ENCODE peak calls at places on chromosomes 6 and 20, in eight cellular contexts. G is AG04450; J is trophoblast cell; Y is lower lobe of right lung; H is mammary epithelial cell; A is CD4-positive, alpha-beta T cell; E is breast epithelium; R is effector memory CD4-positive, alpha-beta T cell. V is an unnamed sample.

GRCh38 chr20:50188879-50189680 is 1.6 kb upstream of the CEBPB start:
- DNase-seq in Y (peak), H (no peak), G (no peak), A (no peak), R (no peak), J (no peak), E (no peak), V (no peak)

GRCh38 chr6:116682334-116682712 is 1.3 kb downstream of the KPNA5 start:
- DNase-seq in H (peak), G (no peak), E (no peak), Y (no peak), R (no peak), J (peak), A (peak), V (no peak)

GRCh38 chr6:45691426-45691825 is 313.7 kb upstream of the SUPT3H start:
- DNase-seq in E (no peak), G (no peak), J (no peak), A (no peak), Y (no peak), H (no peak), R (no peak), V (no peak)

GRCh38 chr20:24745617-24746350 is 203.3 kb upstream of the CST7 start:
- DNase-seq in J (no peak), G (no peak), A (no peak), H (no peak), R (no peak), Y (no peak), E (no peak), V (no peak)

GRCh38 chr6:80939936-80940335 is 812.5 kb downstream of the TENT5A start:
- DNase-seq in G (no peak), H (peak), J (no peak), R (no peak), Y (no peak), A (no peak), E (no peak), V (no peak)

GRCh38 chr6:168584251-168584650 is 143.3 kb downstream of the SMOC2 start:
- DNase-seq in R (no peak), H (no peak), Y (no peak), J (no peak), A (no peak), E (no peak), G (no peak), V (peak)

GRCh38 chr6:113560908-113561307 is 296.2 kb upstream of the MARCKS start:
- DNase-seq in H (peak), Y (no peak), G (peak), J (no peak), A (no peak), E (no peak), R (no peak), V (no peak)

GRCh38 chr6:157304840-157305675 is 18.3 kb downstream of the TMEM242 start:
- DNase-seq in Y (no peak), G (no peak), H (no peak), J (peak), A (no peak), R (no peak), E (no peak), V (peak)

GRCh38 chr6:155678361-155678760 is 222.7 kb upstream of the NOX3 start:
- DNase-seq in Y (no peak), J (no peak), A (no peak), R (no peak), E (no peak), G (peak), H (no peak), V (no peak)

GRCh38 chr6:121645100-121645745 is 209.8 kb downstream of the GJA1 start:
- DNase-seq in E (no peak), A (no peak), R (no peak), Y (no peak), G (no peak), J (no peak), H (no peak), V (no peak)

GRCh38 chr20:42024653-42025052 is 406.5 kb upstream of the CHD6 start:
- DNase-seq in Y (no peak), H (no peak), E (no peak), A (no peak), R (no peak), J (peak), G (no peak), V (no peak)

GRCh38 chr6:133752129-133752528 is 136.8 kb upstream of the TCF21 start:
- DNase-seq in Y (no peak), G (no peak), A (no peak), H (no peak), J (no peak), R (no peak), E (no peak), V (no peak)
- H3K27ac ChIP-seq in Y (peak), G (no peak), A (no peak), H (no peak), J (no peak), R (no peak), E (no peak), V (no peak)

GRCh38 chr6:109261815-109262214 is 120.5 kb downstream of the CD164 start:
- DNase-seq in E (no peak), J (no peak), A (no peak), H (no peak), G (no peak), Y (no peak), R (no peak), V (no peak)

GRCh38 chr6:109258129-109258528 is 124.1 kb downstream of the CD164 start:
- DNase-seq in E (no peak), H (no peak), R (no peak), J (no peak), G (no peak), A (no peak), Y (no peak), V (no peak)

GRCh38 chr6:109260126-109260525 is 122.1 kb downstream of the CD164 start:
- DNase-seq in J (peak), A (no peak), H (no peak), R (no peak), G (peak), E (no peak), Y (no peak), V (no peak)

GRCh38 chr6:109257494-109257893 is 124.8 kb downstream of the CD164 start:
- DNase-seq in R (no peak), G (no peak), A (no peak), J (no peak), Y (no peak), H (no peak), E (no peak), V (peak)

GRCh38 chr6:109260701-109261100 is 121.6 kb downstream of the CD164 start:
- DNase-seq in Y (no peak), H (no peak), J (no peak), E (no peak), G (no peak), R (no peak), A (no peak), V (no peak)
- H3K27ac ChIP-seq in Y (no peak), H (no peak), J (no peak), E (no peak), G (no peak), R (no peak), A (no peak), V (no peak)

GRCh38 chr6:43247115-43247999 is 4.1 kb downstream of the TTBK1 start:
- DNase-seq in G (no peak), A (peak), E (peak), R (peak), J (peak), Y (peak), H (peak), V (peak)
- H3K27ac ChIP-seq in G (no peak), A (peak), E (no peak), R (peak), J (no peak), Y (peak), H (no peak), V (peak)

GRCh38 chr20:36473164-36473563 is 68.2 kb upstream of the MYL9 start:
- DNase-seq in H (no peak), R (no peak), J (peak), Y (no peak), G (no peak), A (no peak), E (no peak), V (no peak)
- H3K27ac ChIP-seq in H (no peak), R (peak), J (peak), Y (peak), G (peak), A (peak), E (peak), V (no peak)

DNA sequence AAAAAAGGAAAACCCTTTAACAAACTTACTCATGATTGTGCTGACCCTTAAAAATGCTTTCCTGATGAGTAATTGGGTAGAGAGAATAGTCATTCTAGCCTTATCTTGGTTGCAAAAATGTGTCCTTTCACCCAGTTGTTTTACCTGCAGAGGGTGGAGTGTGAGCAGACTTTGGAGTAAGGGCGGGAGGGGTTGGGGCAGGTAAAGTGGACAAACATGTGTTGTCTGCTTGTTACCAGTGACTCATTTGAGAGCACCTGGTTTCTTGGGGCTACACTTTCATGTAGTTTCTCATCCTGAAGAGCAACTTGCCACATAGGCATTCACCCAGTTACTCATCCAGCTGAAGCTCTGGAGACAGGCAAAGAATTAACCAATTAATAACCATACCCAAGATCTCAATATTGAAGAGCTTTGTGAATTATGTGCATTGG is 121.1 kb downstream of the TNFRSF21 start:
- DNase-seq in G (no peak), A (no peak), H (peak), J (peak), R (no peak), Y (no peak), E (no peak), V (peak)
- H3K27ac ChIP-seq in G (peak), A (no peak), H (peak), J (peak), R (no peak), Y (no peak), E (no peak), V (peak)

GRCh38 chr6:75480425-75480824 is 13.2 kb downstream of the FILIP1 start:
- DNase-seq in J (no peak), R (no peak), E (no peak), A (no peak), G (no peak), H (no peak), Y (no peak), V (no peak)

GRCh38 chr6:75481394-75481793 is 12.2 kb downstream of the FILIP1 start:
- DNase-seq in A (no peak), R (no peak), Y (no peak), G (peak), E (no peak), H (no peak), J (no peak), V (no peak)

GRCh38 chr6:75481936-75482593 is 11.5 kb downstream of the FILIP1 start:
- DNase-seq in R (no peak), A (no peak), H (no peak), Y (no peak), E (no peak), G (peak), J (no peak), V (no peak)

GRCh38 chr6:75478929-75479328 is 14.7 kb downstream of the FILIP1 start:
- DNase-seq in Y (no peak), H (no peak), G (no peak), A (no peak), E (no peak), J (no peak), R (no peak), V (no peak)

GRCh38 chr6:75479712-75480111 is 13.9 kb downstream of the FILIP1 start:
- DNase-seq in Y (no peak), H (no peak), G (no peak), R (no peak), J (no peak), E (no peak), A (no peak), V (no peak)
- H3K27ac ChIP-seq in Y (no peak), H (no peak), G (no peak), R (no peak), J (no peak), E (no peak), A (no peak), V (no peak)

V was measured in body of pancreas.